ENCODE peak calls at places on chromosomes 5 and 9, in seven cellular contexts. One of them, this sample, is unnamed. For H3K4me1, the result is how much of the 10 kb centered on the place peaks cover.

GRCh38 chr5:126501448-126501847 is 78.2 kb downstream of the GRAMD2B start:
- DNase-seq in colonic mucosa: no peak
- DNase-seq in CD8-positive, alpha-beta T cell: no peak
- DNase-seq in lung: no peak
- DNase-seq in psoas muscle: no peak
- DNase-seq in RWPE2: no peak
- DNase-seq in breast epithelium: no peak
- DNase-seq in this sample: no peak

GRCh38 chr5:2681476-2681875 is 70.0 kb downstream of the IRX2 start:
- DNase-seq in lung: no peak
- DNase-seq in RWPE2: no peak
- DNase-seq in breast epithelium: no peak
- DNase-seq in psoas muscle: no peak
- DNase-seq in CD8-positive, alpha-beta T cell: no peak
- DNase-seq in colonic mucosa: no peak
- DNase-seq in this sample: no peak

GRCh38 chr5:54024466-54024865 is 285.9 kb downstream of the ARL15 start:
- DNase-seq in colonic mucosa: no peak
- DNase-seq in RWPE2: no peak
- DNase-seq in CD8-positive, alpha-beta T cell: no peak
- DNase-seq in breast epithelium: no peak
- DNase-seq in lung: no peak
- DNase-seq in psoas muscle: no peak
- DNase-seq in this sample: no peak

GRCh38 chr9:38256461-38256860 is 136.0 kb upstream of the ALDH1B1 start:
- DNase-seq in CD8-positive, alpha-beta T cell: no peak
- DNase-seq in psoas muscle: no peak
- DNase-seq in colonic mucosa: no peak
- DNase-seq in lung: no peak
- DNase-seq in breast epithelium: no peak
- DNase-seq in RWPE2: no peak
- DNase-seq in this sample: no peak

GRCh38 chr5:139649082-139649991 is 1.2 kb downstream of the CXXC5 start:
- DNase-seq in RWPE2: no peak
- DNase-seq in breast epithelium: no peak
- DNase-seq in colonic mucosa: no peak
- DNase-seq in psoas muscle: peak
- DNase-seq in lung: no peak
- DNase-seq in CD8-positive, alpha-beta T cell: no peak
- DNase-seq in this sample: no peak

GRCh38 chr5:146048994-146049703 is 56.2 kb downstream of the PLAC8L1 start:
- DNase-seq in CD8-positive, alpha-beta T cell: no peak
- DNase-seq in breast epithelium: no peak
- DNase-seq in colonic mucosa: peak
- DNase-seq in psoas muscle: no peak
- DNase-seq in RWPE2: no peak
- DNase-seq in lung: peak
- DNase-seq in this sample: no peak

GRCh38 chr5:139138790-139139189 is 59.4 kb downstream of the SIL1 start:
- DNase-seq in colonic mucosa: no peak
- DNase-seq in RWPE2: no peak
- DNase-seq in CD8-positive, alpha-beta T cell: no peak
- DNase-seq in lung: peak
- DNase-seq in breast epithelium: no peak
- DNase-seq in psoas muscle: peak
- DNase-seq in this sample: no peak

GRCh38 chr5:126339215-126339805 is 83.9 kb upstream of the GRAMD2B start:
- DNase-seq in colonic mucosa: peak
- DNase-seq in psoas muscle: no peak
- DNase-seq in RWPE2: no peak
- DNase-seq in breast epithelium: peak
- DNase-seq in lung: peak
- DNase-seq in CD8-positive, alpha-beta T cell: peak
- DNase-seq in this sample: peak

GRCh38 chr9:2024888-2025781 is 10.0 kb downstream of the SMARCA2 start:
- DNase-seq in lung: no peak
- DNase-seq in colonic mucosa: no peak
- DNase-seq in RWPE2: no peak
- DNase-seq in CD8-positive, alpha-beta T cell: no peak
- DNase-seq in psoas muscle: no peak
- DNase-seq in breast epithelium: peak
- DNase-seq in this sample: no peak

GRCh38 chr9:92748233-92748497 is 16.5 kb downstream of the BICD2 start:
- DNase-seq in RWPE2: no peak
- DNase-seq in lung: no peak
- DNase-seq in CD8-positive, alpha-beta T cell: no peak
- DNase-seq in colonic mucosa: no peak
- DNase-seq in psoas muscle: no peak
- DNase-seq in breast epithelium: no peak
- DNase-seq in this sample: no peak

GRCh38 chr5:169648725-169649124 is 11.7 kb downstream of the DOCK2 start:
- DNase-seq in psoas muscle: no peak
- DNase-seq in RWPE2: no peak
- DNase-seq in CD8-positive, alpha-beta T cell: no peak
- DNase-seq in lung: no peak
- DNase-seq in colonic mucosa: no peak
- DNase-seq in breast epithelium: no peak
- DNase-seq in this sample: no peak

GRCh38 chr9:105333076-105333475 is 88.6 kb downstream of the SLC44A1 start:
- DNase-seq in colonic mucosa: no peak
- DNase-seq in breast epithelium: no peak
- DNase-seq in RWPE2: no peak
- DNase-seq in CD8-positive, alpha-beta T cell: no peak
- DNase-seq in lung: no peak
- DNase-seq in psoas muscle: no peak
- DNase-seq in this sample: no peak

GRCh38 chr5:2265341-2265740 is 382.6 kb upstream of the IRX4 start:
- DNase-seq in CD8-positive, alpha-beta T cell: no peak
- DNase-seq in breast epithelium: no peak
- DNase-seq in RWPE2: no peak
- DNase-seq in psoas muscle: no peak
- DNase-seq in lung: no peak
- DNase-seq in colonic mucosa: no peak
- DNase-seq in this sample: no peak

GRCh38 chr9:123742009-123742767 is 187.7 kb downstream of the DENND1A start:
- DNase-seq in psoas muscle: peak
- DNase-seq in colonic mucosa: no peak
- DNase-seq in RWPE2: no peak
- DNase-seq in lung: no peak
- DNase-seq in CD8-positive, alpha-beta T cell: no peak
- DNase-seq in breast epithelium: no peak
- DNase-seq in this sample: no peak

GRCh38 chr9:119137479-119137878 is 231.8 kb downstream of the BRINP1 start:
- DNase-seq in breast epithelium: no peak
- DNase-seq in CD8-positive, alpha-beta T cell: no peak
- DNase-seq in psoas muscle: no peak
- DNase-seq in lung: no peak
- DNase-seq in RWPE2: no peak
- DNase-seq in colonic mucosa: no peak
- DNase-seq in this sample: no peak

GRCh38 chr9:130860458-130861316 is 25.6 kb downstream of the ABL1 start:
- DNase-seq in breast epithelium: peak
- DNase-seq in lung: peak
- DNase-seq in RWPE2: peak
- DNase-seq in psoas muscle: peak
- DNase-seq in colonic mucosa: peak
- DNase-seq in CD8-positive, alpha-beta T cell: no peak
- DNase-seq in this sample: no peak

GRCh38 chr5:138632900-138633489 is 57.8 kb upstream of the HSPA9 start:
- DNase-seq in colonic mucosa: peak
- DNase-seq in lung: peak
- DNase-seq in CD8-positive, alpha-beta T cell: no peak
- DNase-seq in psoas muscle: peak
- DNase-seq in breast epithelium: no peak
- DNase-seq in RWPE2: peak
- DNase-seq in this sample: no peak

GRCh38 chr5:119402555-119402954 is 46.7 kb downstream of the TNFAIP8 start:
- DNase-seq in breast epithelium: no peak
- DNase-seq in RWPE2: no peak
- DNase-seq in CD8-positive, alpha-beta T cell: no peak
- DNase-seq in lung: no peak
- DNase-seq in psoas muscle: no peak
- DNase-seq in colonic mucosa: no peak
- DNase-seq in this sample: no peak

DNA sequence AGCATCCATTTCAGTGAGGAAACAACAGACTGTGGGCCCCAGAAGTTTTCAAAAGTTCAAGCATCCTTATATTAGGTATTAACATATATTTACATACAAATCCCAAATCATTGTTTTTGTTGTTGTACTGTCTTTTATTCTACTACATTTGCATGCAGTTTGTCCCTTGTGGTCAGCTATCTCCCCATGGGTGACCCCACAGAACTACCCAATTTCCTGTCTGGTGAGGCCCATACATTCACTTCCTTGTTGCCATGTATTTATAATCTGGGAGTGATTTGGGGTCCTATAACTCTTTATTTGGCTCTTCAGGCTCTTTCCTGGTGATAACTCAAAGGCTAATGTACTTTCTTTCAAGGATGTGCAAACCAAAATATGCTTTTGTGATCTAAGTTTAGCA is 3.3 kb upstream of the CD180 start:
- DNase-seq in lung: no peak
- DNase-seq in psoas muscle: no peak
- DNase-seq in RWPE2: no peak
- DNase-seq in CD8-positive, alpha-beta T cell: no peak
- DNase-seq in breast epithelium: no peak
- DNase-seq in colonic mucosa: no peak
- DNase-seq in this sample: no peak
- H3K4me1 ChIP-seq in lung: under half
- H3K4me1 ChIP-seq in psoas muscle: under half
- H3K4me1 ChIP-seq in RWPE2: under half
- H3K4me1 ChIP-seq in CD8-positive, alpha-beta T cell: under half
- H3K4me1 ChIP-seq in breast epithelium: under half
- H3K4me1 ChIP-seq in colonic mucosa: under half
- H3K4me1 ChIP-seq in this sample: under half

GRCh38 chr5:150411245-150411979 is 1.3 kb downstream of the CD74 start:
- DNase-seq in psoas muscle: no peak
- DNase-seq in lung: peak
- DNase-seq in CD8-positive, alpha-beta T cell: peak
- DNase-seq in colonic mucosa: peak
- DNase-seq in RWPE2: no peak
- DNase-seq in breast epithelium: no peak
- DNase-seq in this sample: peak
- H3K4me3 ChIP-seq in psoas muscle: peak
- H3K4me3 ChIP-seq in lung: peak
- H3K4me3 ChIP-seq in CD8-positive, alpha-beta T cell: peak
- H3K4me3 ChIP-seq in colonic mucosa: peak
- H3K4me3 ChIP-seq in RWPE2: no peak
- H3K4me3 ChIP-seq in breast epithelium: peak
- H3K4me3 ChIP-seq in this sample: peak

DNA sequence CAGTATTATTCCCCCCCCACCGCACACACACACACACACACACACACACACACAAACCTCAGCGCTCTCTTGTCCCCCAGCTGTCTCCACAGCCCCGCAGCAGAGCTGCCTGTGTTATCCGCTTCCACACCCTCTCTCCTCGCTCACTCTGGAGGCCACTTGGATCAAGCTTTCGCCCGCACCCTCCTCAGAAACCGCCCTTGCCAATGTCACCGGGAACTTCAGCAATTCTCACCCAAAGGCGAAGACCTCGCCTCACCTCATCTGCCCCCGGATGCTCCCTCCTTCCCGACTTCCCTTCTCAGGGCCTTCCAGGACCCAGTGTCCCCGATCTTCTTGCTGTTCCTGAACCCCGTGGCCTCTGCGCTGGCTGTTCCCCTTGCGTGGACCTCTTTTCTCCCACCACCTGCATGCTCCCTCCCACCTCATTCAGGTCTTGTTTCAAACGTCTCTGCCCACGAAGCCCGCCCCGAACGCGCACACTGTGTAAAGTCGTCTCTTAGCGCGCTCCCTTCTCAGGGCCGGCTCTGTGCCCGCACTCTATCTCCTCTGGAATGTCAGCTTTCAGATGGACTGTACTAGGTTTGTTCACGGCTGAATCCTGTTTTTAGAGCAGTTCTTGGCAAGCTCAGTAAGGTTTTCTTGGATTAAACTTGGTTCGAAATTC is 872 bp upstream of the TRIM7 start:
- DNase-seq in breast epithelium: no peak
- DNase-seq in colonic mucosa: peak
- DNase-seq in psoas muscle: no peak
- DNase-seq in lung: no peak
- DNase-seq in RWPE2: no peak
- DNase-seq in CD8-positive, alpha-beta T cell: peak
- DNase-seq in this sample: no peak
- H3K27ac ChIP-seq in breast epithelium: peak
- H3K27ac ChIP-seq in colonic mucosa: no peak
- H3K27ac ChIP-seq in psoas muscle: peak
- H3K27ac ChIP-seq in lung: no peak
- H3K27ac ChIP-seq in RWPE2: peak
- H3K27ac ChIP-seq in CD8-positive, alpha-beta T cell: no peak
- H3K27ac ChIP-seq in this sample: no peak

GRCh38 chr9:134061688-134062371 is 6.0 kb downstream of the BRD3 start:
- DNase-seq in lung: no peak
- DNase-seq in breast epithelium: no peak
- DNase-seq in RWPE2: peak
- DNase-seq in CD8-positive, alpha-beta T cell: no peak
- DNase-seq in psoas muscle: peak
- DNase-seq in colonic mucosa: no peak
- DNase-seq in this sample: no peak

GRCh38 chr9:134062461-134063087 is 5.3 kb downstream of the BRD3 start:
- DNase-seq in breast epithelium: no peak
- DNase-seq in lung: no peak
- DNase-seq in RWPE2: peak
- DNase-seq in colonic mucosa: no peak
- DNase-seq in CD8-positive, alpha-beta T cell: no peak
- DNase-seq in psoas muscle: no peak
- DNase-seq in this sample: no peak

GRCh38 chr9:134063876-134064450 is 3.9 kb downstream of the BRD3 start:
- DNase-seq in colonic mucosa: no peak
- DNase-seq in RWPE2: no peak
- DNase-seq in lung: no peak
- DNase-seq in CD8-positive, alpha-beta T cell: no peak
- DNase-seq in breast epithelium: no peak
- DNase-seq in psoas muscle: no peak
- DNase-seq in this sample: no peak

GRCh38 chr9:134064711-134065110 is 3.1 kb downstream of the BRD3 start:
- DNase-seq in CD8-positive, alpha-beta T cell: no peak
- DNase-seq in psoas muscle: no peak
- DNase-seq in lung: no peak
- DNase-seq in colonic mucosa: no peak
- DNase-seq in RWPE2: no peak
- DNase-seq in breast epithelium: no peak
- DNase-seq in this sample: no peak

DNA sequence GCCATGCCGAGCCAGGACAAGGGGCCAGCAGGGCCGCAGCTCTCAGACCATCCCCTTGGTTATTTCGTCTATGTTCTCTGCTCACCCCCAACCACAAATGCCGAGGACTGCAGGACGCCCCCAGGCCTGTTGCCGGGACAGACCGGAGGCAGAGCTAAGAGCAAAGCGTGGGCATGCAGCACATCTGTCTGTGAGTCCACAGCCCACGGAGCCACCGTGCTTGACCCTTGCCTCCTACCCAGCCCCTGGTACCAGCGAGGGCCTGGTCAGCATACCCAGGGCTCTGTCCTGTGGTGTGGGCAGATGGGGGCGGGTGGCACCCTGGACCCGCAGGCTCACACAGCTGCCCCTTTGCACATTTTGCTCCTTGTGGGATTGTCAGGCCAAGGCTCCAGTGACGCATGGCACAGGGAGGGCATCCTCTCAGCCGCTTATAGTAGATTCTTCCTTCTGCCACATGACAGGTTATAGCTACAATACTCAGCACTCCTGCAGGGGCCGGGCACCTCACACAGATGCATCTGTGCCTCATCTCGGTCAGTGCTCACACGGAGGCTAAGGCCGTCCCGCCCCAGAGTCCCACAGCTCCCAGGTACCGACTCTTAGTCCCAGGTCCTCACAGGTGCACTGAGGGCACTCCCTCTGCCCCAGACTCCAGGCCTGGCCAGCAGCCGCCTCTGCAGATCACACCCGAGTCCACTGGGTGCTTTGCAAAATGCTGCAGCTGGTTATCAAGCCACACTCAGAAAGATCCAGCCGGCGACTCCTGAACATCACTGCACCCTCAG is 4.5 kb downstream of the BRD3 start:
- DNase-seq in CD8-positive, alpha-beta T cell: no peak
- DNase-seq in colonic mucosa: no peak
- DNase-seq in psoas muscle: no peak
- DNase-seq in RWPE2: peak
- DNase-seq in breast epithelium: no peak
- DNase-seq in lung: no peak
- DNase-seq in this sample: no peak
- H3K4me1 ChIP-seq in CD8-positive, alpha-beta T cell: under half
- H3K4me1 ChIP-seq in colonic mucosa: under half
- H3K4me1 ChIP-seq in psoas muscle: half or more
- H3K4me1 ChIP-seq in RWPE2: under half
- H3K4me1 ChIP-seq in breast epithelium: under half
- H3K4me1 ChIP-seq in lung: under half
- H3K4me1 ChIP-seq in this sample: under half

This sample was measured in CD4-positive, CD25-positive, alpha-beta regulatory T cell.